ENCODE peak calls at places on chromosomes 5 and 9, in eight cellular contexts. O is WERI-Rb-1, G is BJ, Q is neuronal stem cell, B is fibroblast of mammary gland, K is lower lobe of right lung, Z is BE2C, S is Karpas-422. M is an unnamed sample.

GRCh38 chr5:68396722-68397121 is 181.2 kb downstream of the PIK3R1 start:
- DNase-seq in O (peak), G (no peak), Q (no peak), B (no peak), K (no peak), Z (no peak), S (no peak), M (no peak)

GRCh38 chr9:33463151-33463550 is 10.6 kb downstream of the NOL6 start:
- DNase-seq in O (no peak), G (no peak), Q (no peak), B (no peak), K (peak), Z (no peak), S (no peak), M (no peak)

GRCh38 chr9:18748106-18748719 is 274.3 kb downstream of the ADAMTSL1 start:
- DNase-seq in O (no peak), G (no peak), Q (no peak), B (no peak), K (no peak), Z (no peak), S (no peak), M (no peak)

GRCh38 chr5:149838881-149839739 is 105.5 kb downstream of the PDE6A start:
- DNase-seq in O (no peak), G (no peak), Q (no peak), B (peak), K (no peak), Z (no peak), S (no peak), M (peak)

GRCh38 chr5:168086104-168086610 is 205.3 kb upstream of the WWC1 start:
- DNase-seq in O (no peak), G (peak), Q (no peak), B (no peak), K (no peak), Z (no peak), S (no peak), M (no peak)

GRCh38 chr9:129866373-129867137 is 31.3 kb downstream of the USP20 start:
- DNase-seq in O (no peak), G (no peak), Q (no peak), B (no peak), K (no peak), Z (no peak), S (no peak), M (no peak)

GRCh38 chr5:58412932-58413331 is 47.0 kb downstream of the PLK2 start:
- DNase-seq in O (no peak), G (no peak), Q (no peak), B (no peak), K (no peak), Z (peak), S (no peak), M (no peak)

GRCh38 chr5:132190161-132190817 is 37.4 kb downstream of the P4HA2 start:
- DNase-seq in O (peak), G (peak), Q (peak), B (peak), K (no peak), Z (peak), S (peak), M (peak)

GRCh38 chr9:20683351-20684034 is 566 bp upstream of the FOCAD start:
- DNase-seq in O (no peak), G (peak), Q (no peak), B (peak), K (peak), Z (peak), S (peak), M (peak)

GRCh38 chr9:126056312-126057021 is 270.2 kb upstream of the MVB12B start:
- DNase-seq in O (no peak), G (no peak), Q (no peak), B (no peak), K (no peak), Z (no peak), S (no peak), M (no peak)

GRCh38 chr5:123813937-123814624 is 302.1 kb downstream of the CSNK1G3 start:
- DNase-seq in O (peak), G (peak), Q (no peak), B (peak), K (no peak), Z (peak), S (peak), M (no peak)

GRCh38 chr9:86943223-86943870 is 4.0 kb downstream of the GAS1 start:
- DNase-seq in O (no peak), G (no peak), Q (no peak), B (no peak), K (no peak), Z (no peak), S (no peak), M (no peak)

GRCh38 chr5:111453747-111454146 is 58.6 kb downstream of the STARD4 start:
- DNase-seq in O (peak), G (peak), Q (no peak), B (peak), K (no peak), Z (peak), S (no peak), M (no peak)

GRCh38 chr9:4553951-4554381 is 63.7 kb downstream of the SLC1A1 start:
- DNase-seq in O (no peak), G (no peak), Q (no peak), B (peak), K (no peak), Z (no peak), S (no peak), M (no peak)

GRCh38 chr9:136711751-136712689 is at the start of gene DIPK1B:
- DNase-seq in O (peak), G (no peak), Q (peak), B (no peak), K (no peak), Z (peak), S (no peak), M (peak)

GRCh38 chr9:127503379-127503921 is 52.1 kb downstream of the LRSAM1 start:
- DNase-seq in O (no peak), G (no peak), Q (no peak), B (no peak), K (no peak), Z (no peak), S (no peak), M (no peak)

GRCh38 chr9:118558026-118558425 is 811.2 kb downstream of the BRINP1 start:
- DNase-seq in O (no peak), G (no peak), Q (no peak), B (no peak), K (no peak), Z (no peak), S (no peak), M (no peak)

GRCh38 chr5:109485030-109485429 is 75.3 kb upstream of the PJA2 start:
- DNase-seq in O (peak), G (no peak), Q (no peak), B (peak), K (peak), Z (peak), S (no peak), M (peak)

GRCh38 chr5:113230711-113231652 is 203.8 kb downstream of the TSSK1B start:
- DNase-seq in O (no peak), G (no peak), Q (no peak), B (peak), K (no peak), Z (no peak), S (no peak), M (no peak)

GRCh38 chr5:137207023-137207760 is 291.9 kb downstream of the SPOCK1 start:
- DNase-seq in O (no peak), G (no peak), Q (no peak), B (no peak), K (no peak), Z (no peak), S (no peak), M (no peak)

GRCh38 chr5:36060516-36060885 is 6.2 kb downstream of the UGT3A2 start:
- DNase-seq in O (no peak), G (no peak), Q (no peak), B (peak), K (no peak), Z (no peak), S (peak), M (no peak)

GRCh38 chr5:128470663-128471062 is 67.4 kb downstream of the FBN2 start:
- DNase-seq in O (no peak), G (no peak), Q (no peak), B (peak), K (no peak), Z (no peak), S (no peak), M (no peak)

GRCh38 chr5:135491552-135492318 is 39.6 kb upstream of the TIFAB start:
- DNase-seq in O (no peak), G (no peak), Q (no peak), B (no peak), K (peak), Z (peak), S (no peak), M (no peak)

GRCh38 chr9:124782661-124783574 is 6.0 kb downstream of the OLFML2A start:
- DNase-seq in O (peak), G (no peak), Q (no peak), B (no peak), K (no peak), Z (no peak), S (peak), M (no peak)

GRCh38 chr9:5357431-5358105 is 17.9 kb upstream of the RLN1 start:
- DNase-seq in O (no peak), G (no peak), Q (no peak), B (no peak), K (no peak), Z (no peak), S (no peak), M (no peak)

GRCh38 chr5:71528206-71528605 is 58.9 kb upstream of the MCCC2 start:
- DNase-seq in O (no peak), G (no peak), Q (no peak), B (peak), K (no peak), Z (no peak), S (no peak), M (no peak)

GRCh38 chr5:6743161-6743560 is 29.9 kb downstream of the TENT4A start:
- DNase-seq in O (no peak), G (no peak), Q (no peak), B (no peak), K (no peak), Z (no peak), S (no peak), M (no peak)

GRCh38 chr9:114583371-114583770 is 4.2 kb upstream of the ATP6V1G1 start:
- DNase-seq in O (no peak), G (no peak), Q (no peak), B (no peak), K (no peak), Z (no peak), S (no peak), M (no peak)
- H3K4me3 ChIP-seq in O (no peak), G (no peak), Q (no peak), B (no peak), K (no peak), Z (no peak), S (peak), M (no peak)

GRCh38 chr5:154849261-154849660 is 1.1 kb downstream of the FAXDC2 start:
- DNase-seq in O (no peak), G (no peak), Q (no peak), B (no peak), K (no peak), Z (no peak), S (no peak), M (no peak)
- H3K4me3 ChIP-seq in O (no peak), G (no peak), Q (no peak), B (peak), K (peak), Z (peak), S (no peak), M (no peak)

DNA sequence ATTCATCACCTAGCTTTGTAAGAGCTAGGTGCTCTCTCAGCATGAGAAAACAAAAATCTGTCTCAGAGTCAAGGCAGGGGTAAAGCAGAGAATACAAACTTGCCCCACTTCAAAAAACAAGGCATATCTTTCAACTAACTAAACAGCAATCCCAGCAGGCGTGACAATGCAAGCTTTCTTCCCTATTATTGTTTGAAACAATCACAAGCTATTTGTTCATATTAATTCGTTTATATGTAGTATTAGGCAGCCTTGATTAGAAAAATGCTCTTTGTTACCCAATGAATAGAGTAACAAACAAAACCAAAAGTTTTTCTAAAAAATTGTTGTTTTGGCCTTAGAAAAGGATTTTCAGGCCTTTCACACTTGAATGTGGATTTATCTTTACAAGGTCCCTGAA is 71.1 kb downstream of the LPAR1 start:
- DNase-seq in O (no peak), G (no peak), Q (no peak), B (no peak), K (no peak), Z (no peak), S (no peak), M (no peak)
- H3K4me3 ChIP-seq in O (no peak), G (no peak), Q (no peak), B (no peak), K (no peak), Z (no peak), S (no peak), M (no peak)

DNA sequence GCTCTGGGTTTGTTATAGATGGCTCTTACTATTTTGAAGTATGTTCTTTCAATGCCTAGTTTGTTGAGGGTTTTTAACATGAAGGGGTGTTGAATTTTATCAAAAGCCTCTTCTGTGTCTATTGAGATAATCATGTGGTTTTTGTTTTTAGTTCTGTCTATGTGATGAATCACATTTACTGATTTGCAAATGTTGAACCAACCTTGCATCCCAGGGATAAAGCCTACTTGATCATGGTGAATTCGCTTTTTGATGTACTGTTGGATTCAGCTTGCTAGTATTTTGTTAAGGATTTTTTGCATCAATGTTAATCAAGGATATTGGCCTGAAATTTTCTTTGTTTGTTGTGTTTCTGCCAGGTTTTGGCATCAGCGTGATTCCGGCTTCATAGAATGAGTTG is 25.5 kb downstream of the CCDC180 start:
- DNase-seq in O (no peak), G (no peak), Q (no peak), B (no peak), K (no peak), Z (no peak), S (no peak), M (no peak)
- H3K4me3 ChIP-seq in O (no peak), G (no peak), Q (no peak), B (no peak), K (no peak), Z (no peak), S (no peak), M (no peak)

DNA sequence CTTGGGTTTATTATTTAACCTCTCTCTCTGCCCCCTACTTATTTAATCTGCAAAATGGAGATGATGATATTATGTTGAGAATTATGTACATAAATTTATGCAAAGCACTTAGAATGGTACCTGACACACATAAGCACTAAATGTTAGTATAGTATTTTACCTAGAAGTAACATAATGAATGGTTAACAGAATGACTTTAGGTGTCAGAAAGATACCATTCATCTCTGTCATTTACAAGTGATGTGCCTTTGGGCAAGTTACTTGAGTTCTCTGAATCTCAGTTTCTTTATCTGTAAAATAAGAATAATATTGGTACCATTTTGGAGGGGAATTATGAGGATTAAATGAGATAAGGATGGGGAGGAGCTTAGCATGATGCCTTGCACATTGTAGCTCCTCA is 159.4 kb downstream of the PPP2R2B start:
- DNase-seq in O (no peak), G (no peak), Q (no peak), B (no peak), K (no peak), Z (no peak), S (no peak), M (no peak)
- H3K4me3 ChIP-seq in O (no peak), G (no peak), Q (no peak), B (no peak), K (no peak), Z (no peak), S (no peak), M (no peak)

DNA sequence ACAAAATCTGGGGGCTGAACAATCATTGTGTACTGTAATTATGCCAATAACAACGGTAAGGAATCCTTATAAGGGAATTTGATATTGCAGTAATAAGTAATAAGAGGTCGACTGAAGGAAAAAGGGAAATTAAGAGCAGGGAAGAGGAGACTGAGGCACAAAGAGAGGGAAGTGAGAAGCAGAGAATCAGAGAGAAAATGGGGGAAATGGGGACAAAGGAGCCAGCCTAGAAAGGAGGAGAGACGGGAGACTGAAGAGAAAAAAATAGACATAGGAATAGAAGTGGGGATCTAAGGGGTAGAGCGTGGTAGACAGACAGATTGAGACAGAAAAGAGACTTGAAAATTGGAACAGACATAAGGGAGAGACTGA is 518 bp upstream of the ZNF300 start:
- DNase-seq in O (no peak), G (no peak), Q (no peak), B (no peak), K (no peak), Z (no peak), S (no peak), M (no peak)
- H3K4me3 ChIP-seq in O (peak), G (peak), Q (peak), B (peak), K (peak), Z (peak), S (no peak), M (peak)

GRCh38 chr9:112487008-112487798 is 576 bp downstream of the KIAA1958 start:
- DNase-seq in O (peak), G (no peak), Q (peak), B (peak), K (peak), Z (peak), S (peak), M (peak)

GRCh38 chr9:112487799-112488345 is 1.2 kb downstream of the KIAA1958 start:
- DNase-seq in O (no peak), G (no peak), Q (no peak), B (no peak), K (no peak), Z (no peak), S (peak), M (no peak)

GRCh38 chr9:112486221-112487007 is at the start of gene KIAA1958:
- DNase-seq in O (peak), G (no peak), Q (peak), B (peak), K (peak), Z (peak), S (peak), M (peak)

GRCh38 chr9:112489876-112490661 is 3.4 kb downstream of the KIAA1958 start:
- DNase-seq in O (no peak), G (no peak), Q (no peak), B (no peak), K (no peak), Z (no peak), S (peak), M (no peak)

GRCh38 chr9:112489039-112489546 is 2.5 kb downstream of the KIAA1958 start:
- DNase-seq in O (no peak), G (no peak), Q (no peak), B (no peak), K (no peak), Z (no peak), S (no peak), M (no peak)
- H3K4me3 ChIP-seq in O (peak), G (no peak), Q (no peak), B (no peak), K (no peak), Z (peak), S (peak), M (no peak)

GRCh38 chr5:148805323-148806290 is 20.8 kb upstream of the ADRB2 start:
- DNase-seq in O (no peak), G (no peak), Q (no peak), B (peak), K (peak), Z (peak), S (peak), M (peak)
- H3K4me3 ChIP-seq in O (no peak), G (no peak), Q (no peak), B (no peak), K (no peak), Z (peak), S (peak), M (no peak)

DNA sequence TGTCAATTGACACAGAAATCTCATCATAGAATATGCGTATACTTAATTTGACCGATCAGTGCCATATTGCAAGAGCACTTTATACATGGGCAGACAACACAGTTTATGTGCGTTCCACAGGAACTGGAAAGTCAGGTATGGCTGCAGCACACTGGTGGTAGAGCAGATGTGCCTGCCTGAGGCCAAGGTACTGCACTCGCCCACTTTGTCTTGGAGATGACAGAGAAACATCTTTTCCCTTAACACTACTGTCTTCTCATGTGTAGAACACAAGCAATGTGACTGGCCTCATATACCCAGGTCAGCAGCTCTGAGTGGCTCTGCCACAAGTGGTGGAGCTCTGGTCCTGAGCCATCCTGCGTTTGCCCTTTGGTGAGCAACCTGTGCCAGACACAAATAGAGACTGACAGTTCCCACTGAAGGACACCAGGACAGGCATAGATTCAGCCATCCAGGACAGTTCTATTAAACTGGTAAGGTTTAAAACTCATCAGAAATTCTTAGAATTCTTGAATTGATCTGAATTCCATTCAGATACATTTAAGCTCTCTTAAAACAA is 21.0 kb upstream of the PPP2CA start:
- DNase-seq in O (no peak), G (no peak), Q (no peak), B (no peak), K (no peak), Z (no peak), S (no peak), M (no peak)
- H3K4me3 ChIP-seq in O (no peak), G (no peak), Q (no peak), B (no peak), K (no peak), Z (no peak), S (no peak), M (no peak)

DNA sequence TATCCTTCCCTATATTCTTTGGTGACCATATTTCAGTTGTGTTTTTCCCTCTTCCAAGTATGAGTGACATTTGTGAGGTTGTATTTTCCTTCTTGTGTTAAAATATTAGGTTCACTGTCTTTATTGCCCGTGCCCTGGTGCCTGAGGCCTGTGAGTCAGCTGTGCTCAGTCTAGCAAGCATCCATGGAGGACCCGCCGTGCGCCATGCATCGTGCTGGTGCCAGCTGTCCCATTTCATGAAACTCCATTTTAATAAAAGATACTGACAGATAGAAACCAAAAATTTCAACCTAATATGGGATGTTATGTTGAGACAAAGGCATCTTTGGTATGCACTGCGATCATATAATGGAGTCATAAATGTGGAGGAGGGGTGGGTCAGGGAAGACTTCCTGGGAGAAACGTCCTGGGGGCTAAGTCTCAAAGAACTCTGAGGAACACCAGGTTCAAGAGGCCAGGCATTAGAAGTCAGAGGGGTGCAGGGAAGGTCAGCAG is 34.0 kb upstream of the FGF1 start:
- DNase-seq in O (no peak), G (no peak), Q (no peak), B (no peak), K (no peak), Z (no peak), S (no peak), M (no peak)
- H3K4me3 ChIP-seq in O (no peak), G (no peak), Q (no peak), B (no peak), K (no peak), Z (no peak), S (no peak), M (no peak)

M was measured in adrenal gland.